ENCODE peak calls at places on chromosome 6, in eight cellular contexts. Y, S, T, B, O, G, I and H are unnamed samples.

GRCh38 chr6:53691667-53692133 is 26.1 kb upstream of the KLHL31 start:
- DNase-seq in S (no peak), Y (no peak), I (no peak), G (no peak), B (no peak), T (no peak), O (peak; percentile 2), H (no peak)

GRCh38 chr6:49339096-49339495 is 124.0 kb downstream of the MMUT start:
- DNase-seq in T (no peak), Y (no peak), G (no peak), O (no peak), B (no peak), S (no peak), I (no peak), H (no peak)

GRCh38 chr6:125793863-125794262 is 3.1 kb downstream of the NCOA7 start:
- DNase-seq in G (no peak), B (no peak), O (peak; percentile 68), T (no peak), Y (no peak), I (no peak), S (no peak), H (no peak)

GRCh38 chr6:13624871-13625288 is 9.7 kb downstream of the NOL7 start:
- DNase-seq in T (no peak), B (no peak), O (peak; percentile 33), G (no peak), S (peak; percentile 41), Y (no peak), I (no peak), H (no peak)

GRCh38 chr6:1739680-1740079 is 130.0 kb downstream of the FOXC1 start:
- DNase-seq in G (no peak), Y (no peak), T (no peak), S (no peak), B (no peak), I (no peak), O (no peak), H (no peak)

GRCh38 chr6:155154158-155154830 is 109.5 kb upstream of the CLDN20 start:
- DNase-seq in Y (peak; percentile 80), G (no peak), S (peak; percentile 73), O (peak; percentile 84), B (no peak), I (no peak), T (no peak), H (no peak)

GRCh38 chr6:93087606-93088005 is 331.8 kb downstream of the EPHA7 start:
- DNase-seq in S (no peak), I (no peak), G (no peak), B (no peak), O (no peak), T (no peak), Y (no peak), H (no peak)

GRCh38 chr6:156955494-156956183 is 178.5 kb downstream of the ARID1B start:
- DNase-seq in Y (no peak), O (peak; percentile 21), B (no peak), S (no peak), T (no peak), I (no peak), G (peak; percentile 88), H (no peak)

GRCh38 chr6:3205913-3206312 is 21.5 kb downstream of the TUBB2B start:
- DNase-seq in I (no peak), S (no peak), O (peak; percentile 93), T (no peak), G (no peak), B (no peak), Y (peak; percentile 63), H (no peak)

GRCh38 chr6:151044465-151045441 is 179.3 kb downstream of the MTHFD1L start:
- DNase-seq in G (peak; percentile 57), O (peak; percentile 84), Y (peak; percentile 86), I (no peak), T (no peak), B (no peak), S (peak; percentile 45), H (peak; percentile 56)

GRCh38 chr6:16292942-16293341 is 54.6 kb downstream of the GMPR start:
- DNase-seq in Y (no peak), B (no peak), G (no peak), S (no peak), T (no peak), I (no peak), O (peak; percentile 62), H (no peak)

GRCh38 chr6:130076512-130076911 is 58.1 kb downstream of the L3MBTL3 start:
- DNase-seq in T (no peak), G (no peak), S (no peak), B (no peak), Y (no peak), I (no peak), O (peak; percentile 36), H (no peak)

GRCh38 chr6:82268301-82268846 is 20.8 kb upstream of the IBTK start:
- DNase-seq in S (no peak), T (no peak), G (no peak), Y (no peak), B (no peak), I (no peak), O (no peak), H (no peak)

GRCh38 chr6:111551521-111552231 is 54.0 kb downstream of the TRAF3IP2 start:
- DNase-seq in O (peak; percentile 53), I (no peak), T (no peak), Y (no peak), B (no peak), G (no peak), S (peak; percentile 98), H (no peak)

GRCh38 chr6:141451508-141452353 is 681.0 kb upstream of the GJE1 start:
- DNase-seq in I (no peak), O (peak; percentile 55), G (no peak), Y (no peak), S (no peak), T (no peak), B (no peak), H (no peak)

GRCh38 chr6:37435816-37436215 is 2.8 kb downstream of the CMTR1 start:
- DNase-seq in I (no peak), S (no peak), T (no peak), B (no peak), G (no peak), O (no peak), Y (peak; percentile 26), H (no peak)

GRCh38 chr6:7042056-7042653 is 65.6 kb upstream of the RREB1 start:
- DNase-seq in B (no peak), Y (no peak), T (no peak), O (no peak), S (no peak), I (no peak), G (no peak), H (peak; percentile 39)

GRCh38 chr6:42556462-42556861 is 7.4 kb upstream of the UBR2 start:
- DNase-seq in B (no peak), O (no peak), T (no peak), I (no peak), Y (no peak), S (no peak), G (no peak), H (no peak)

GRCh38 chr6:170473226-170473789 is 79.8 kb downstream of the PSMB1 start:
- DNase-seq in B (no peak), O (no peak), G (peak; percentile 67), I (no peak), S (no peak), Y (no peak), T (no peak), H (no peak)

GRCh38 chr6:118894425-118895240 is 681 bp downstream of the ASF1A start:
- DNase-seq in T (peak; percentile 15), S (peak; percentile 70), O (peak; percentile 86), G (peak; percentile 79), Y (peak; percentile 93), B (peak; percentile 39), I (peak; percentile 27), H (peak; percentile 70)

GRCh38 chr6:31776563-31776960 is 566 bp downstream of the VWA7 start:
- DNase-seq in T (no peak), O (no peak), G (no peak), S (peak; percentile 63), I (no peak), Y (no peak), B (no peak), H (no peak)

GRCh38 chr6:3808759-3809514 is 40.2 kb upstream of the FAM50B start:
- DNase-seq in G (peak; percentile 61), B (no peak), I (no peak), Y (peak; percentile 93), T (no peak), O (peak; percentile 93), S (no peak), H (peak; percentile 80)

GRCh38 chr6:143569035-143569434 is 57.5 kb upstream of the FUCA2 start:
- DNase-seq in B (no peak), I (no peak), S (no peak), G (no peak), T (no peak), Y (no peak), O (no peak), H (no peak)

GRCh38 chr6:117829594-117830319 is 77.3 kb upstream of the SLC35F1 start:
- DNase-seq in B (no peak), O (peak; percentile 70), T (no peak), Y (no peak), S (peak; percentile 7), I (no peak), G (no peak), H (no peak)

GRCh38 chr6:139754898-139755754 is 380.7 kb upstream of the CITED2 start:
- DNase-seq in G (no peak), I (no peak), Y (no peak), O (peak; percentile 48), S (no peak), B (no peak), T (no peak), H (no peak)

GRCh38 chr6:27770724-27771123 is 141.5 kb downstream of the OR2B2 start:
- DNase-seq in Y (no peak), B (no peak), O (no peak), G (no peak), S (no peak), I (no peak), T (no peak), H (no peak)